ENCODE peak calls at places on chromosomes 11 and 22, in ten cellular contexts. V, B, O, J, L, G, U, N, X and Z are unnamed samples.

GRCh38 chr11:31810779-31811647 is at the start of gene PAX6:
- DNase-seq in V (no peak), B (no peak), O (no peak), J (no peak), L (no peak), G (peak), U (peak), N (no peak), X (no peak), Z (peak)

GRCh38 chr11:95443386-95443785 is 212.4 kb upstream of the SESN3 start:
- DNase-seq in V (no peak), B (no peak), O (no peak), J (no peak), L (no peak), G (no peak), U (no peak), N (no peak), X (no peak), Z (peak)

GRCh38 chr11:105046898-105047579 is 1.9 kb upstream of the CARD16 start:
- DNase-seq in V (peak), B (no peak), O (no peak), J (no peak), L (peak), G (no peak), U (no peak), N (peak), X (no peak), Z (no peak)

GRCh38 chr11:47714554-47715081 is 551 bp downstream of the AGBL2 start:
- DNase-seq in V (no peak), B (no peak), O (peak), J (peak), L (no peak), G (peak), U (no peak), N (no peak), X (no peak), Z (peak)

GRCh38 chr11:12120031-12121008 is 9.9 kb downstream of the MICAL2 start:
- DNase-seq in V (no peak), B (no peak), O (no peak), J (no peak), L (no peak), G (no peak), U (no peak), N (no peak), X (no peak), Z (no peak)

GRCh38 chr11:68935066-68935465 is 31.4 kb downstream of the IGHMBP2 start:
- DNase-seq in V (no peak), B (no peak), O (no peak), J (no peak), L (no peak), G (no peak), U (no peak), N (no peak), X (no peak), Z (no peak)

GRCh38 chr11:84345027-84345426 is 1058.9 kb upstream of the CCDC90B start:
- DNase-seq in V (no peak), B (no peak), O (no peak), J (no peak), L (no peak), G (no peak), U (no peak), N (no peak), X (no peak), Z (no peak)

GRCh38 chr11:61193596-61193995 is 9.7 kb upstream of the PGA3 start:
- DNase-seq in V (no peak), B (no peak), O (no peak), J (no peak), L (no peak), G (no peak), U (no peak), N (no peak), X (peak), Z (no peak)

GRCh38 chr22:49992921-49993648 is 19.5 kb downstream of the IL17REL start:
- DNase-seq in V (no peak), B (peak), O (peak), J (peak), L (peak), G (peak), U (peak), N (no peak), X (peak), Z (peak)

GRCh38 chr11:18721576-18722292 is 4.3 kb downstream of the IGSF22 start:
- DNase-seq in V (peak), B (peak), O (no peak), J (no peak), L (no peak), G (peak), U (no peak), N (no peak), X (no peak), Z (peak)

GRCh38 chr22:19810381-19811141 is 44.1 kb downstream of the GNB1L start:
- DNase-seq in V (no peak), B (no peak), O (no peak), J (no peak), L (peak), G (no peak), U (no peak), N (peak), X (peak), Z (no peak)

GRCh38 chr11:35163209-35163608 is 24.2 kb downstream of the CD44 start:
- DNase-seq in V (no peak), B (no peak), O (no peak), J (no peak), L (no peak), G (no peak), U (no peak), N (no peak), X (no peak), Z (no peak)

GRCh38 chr11:44025727-44026126 is 22.1 kb upstream of the ACCSL start:
- DNase-seq in V (no peak), B (no peak), O (no peak), J (no peak), L (no peak), G (no peak), U (no peak), N (no peak), X (no peak), Z (no peak)

GRCh38 chr11:74648894-74649293 is 56.5 kb downstream of the POLD3 start:
- DNase-seq in V (no peak), B (no peak), O (no peak), J (no peak), L (peak), G (no peak), U (no peak), N (no peak), X (no peak), Z (no peak)

GRCh38 chr11:48154162-48154561 is 62.4 kb upstream of the OR4B1 start:
- DNase-seq in V (no peak), B (no peak), O (no peak), J (no peak), L (peak), G (no peak), U (no peak), N (no peak), X (no peak), Z (no peak)

GRCh38 chr11:119236891-119237290 is 30.8 kb downstream of the CBL start:
- DNase-seq in V (no peak), B (no peak), O (no peak), J (no peak), L (no peak), G (no peak), U (no peak), N (no peak), X (no peak), Z (no peak)

GRCh38 chr11:2586091-2586792 is 113.6 kb downstream of the KCNQ1OT1 start:
- DNase-seq in V (no peak), B (no peak), O (peak), J (peak), L (no peak), G (no peak), U (no peak), N (no peak), X (peak), Z (peak)

GRCh38 chr11:69382131-69383128 is 88.5 kb downstream of the MYEOV start:
- DNase-seq in V (no peak), B (no peak), O (peak), J (peak), L (no peak), G (no peak), U (no peak), N (no peak), X (peak), Z (peak)

GRCh38 chr11:1876361-1877063 is 15.2 kb downstream of the PRR33 start:
- DNase-seq in V (peak), B (no peak), O (peak), J (peak), L (no peak), G (peak), U (peak), N (peak), X (no peak), Z (peak)

GRCh38 chr11:13965337-13965736 is 2.8 kb downstream of the SPON1 start:
- DNase-seq in V (no peak), B (no peak), O (no peak), J (peak), L (no peak), G (peak), U (peak), N (no peak), X (no peak), Z (peak)

GRCh38 chr11:123083623-123084029 is 21.7 kb upstream of the HSPA8 start:
- DNase-seq in V (no peak), B (peak), O (no peak), J (peak), L (peak), G (peak), U (no peak), N (peak), X (peak), Z (peak)

GRCh38 chr11:46247664-46248063 is 29.8 kb upstream of the CREB3L1 start:
- DNase-seq in V (peak), B (no peak), O (no peak), J (peak), L (no peak), G (peak), U (no peak), N (no peak), X (no peak), Z (no peak)

GRCh38 chr22:33657670-33658069 is 262.6 kb downstream of the LARGE1 start:
- DNase-seq in V (no peak), B (no peak), O (no peak), J (no peak), L (no peak), G (no peak), U (no peak), N (no peak), X (no peak), Z (no peak)

GRCh38 chr11:36356201-36356600 is 60.1 kb downstream of the PRR5L start:
- DNase-seq in V (no peak), B (no peak), O (no peak), J (no peak), L (no peak), G (no peak), U (no peak), N (no peak), X (no peak), Z (no peak)

GRCh38 chr11:122097419-122098001 is 18.5 kb downstream of the BLID start:
- DNase-seq in V (no peak), B (no peak), O (no peak), J (no peak), L (no peak), G (no peak), U (no peak), N (no peak), X (no peak), Z (no peak)

GRCh38 chr11:44257338-44258189 is 52.4 kb downstream of the ALX4 start:
- DNase-seq in V (no peak), B (no peak), O (no peak), J (no peak), L (no peak), G (no peak), U (no peak), N (no peak), X (no peak), Z (no peak)

GRCh38 chr11:77821349-77821851 is 456 bp downstream of the AAMDC start:
- DNase-seq in V (no peak), B (peak), O (peak), J (peak), L (no peak), G (peak), U (peak), N (no peak), X (no peak), Z (peak)

GRCh38 chr11:6480299-6480914 is 724 bp downstream of the ARFIP2 start:
- DNase-seq in V (no peak), B (no peak), O (no peak), J (no peak), L (no peak), G (no peak), U (no peak), N (no peak), X (no peak), Z (no peak)

GRCh38 chr22:19703869-19704268 is 10.4 kb upstream of the SEPTIN5 start:
- DNase-seq in V (no peak), B (no peak), O (peak), J (peak), L (no peak), G (no peak), U (no peak), N (no peak), X (peak), Z (peak)

GRCh38 chr11:31808268-31808667 is 2.9 kb downstream of the PAX6 start:
- DNase-seq in V (no peak), B (no peak), O (no peak), J (no peak), L (no peak), G (no peak), U (no peak), N (no peak), X (no peak), Z (no peak)

GRCh38 chr11:33636104-33636503 is 64.5 kb downstream of the C11orf91 start:
- DNase-seq in V (no peak), B (no peak), O (no peak), J (no peak), L (peak), G (no peak), U (no peak), N (peak), X (no peak), Z (no peak)

GRCh38 chr11:62370743-62371440 is 33.6 kb downstream of the ASRGL1 start:
- DNase-seq in V (no peak), B (no peak), O (peak), J (no peak), L (no peak), G (no peak), U (peak), N (no peak), X (no peak), Z (peak)

GRCh38 chr22:49303781-49304461 is 523.8 kb downstream of the BRD1 start:
- DNase-seq in V (no peak), B (no peak), O (peak), J (peak), L (no peak), G (no peak), U (no peak), N (no peak), X (peak), Z (peak)

GRCh38 chr11:113114452-113115027 is 153.3 kb downstream of the NCAM1 start:
- DNase-seq in V (no peak), B (no peak), O (no peak), J (peak), L (peak), G (peak), U (no peak), N (peak), X (no peak), Z (no peak)

GRCh38 chr22:44318751-44319150 is 6.0 kb upstream of the SHISAL1 start:
- DNase-seq in V (no peak), B (no peak), O (no peak), J (no peak), L (no peak), G (no peak), U (peak), N (no peak), X (no peak), Z (no peak)

GRCh38 chr11:9831122-9831521 is 167.2 kb downstream of the SWAP70 start:
- DNase-seq in V (no peak), B (no peak), O (no peak), J (no peak), L (no peak), G (no peak), U (no peak), N (no peak), X (no peak), Z (no peak)

GRCh38 chr11:101566626-101567025 is 17.2 kb downstream of the TRPC6 start:
- DNase-seq in V (no peak), B (no peak), O (no peak), J (no peak), L (no peak), G (no peak), U (no peak), N (no peak), X (no peak), Z (no peak)

GRCh38 chr22:40482391-40482790 is 112.0 kb downstream of the SGSM3 start:
- DNase-seq in V (no peak), B (no peak), O (no peak), J (no peak), L (no peak), G (no peak), U (no peak), N (no peak), X (no peak), Z (no peak)